ENCODE peak calls at places on chromosome 2, in eight cellular contexts. Y, Z, P, E, V, U, R and K are unnamed samples. For H3K36me3, the result is how much of the 10 kb centered on the place peaks cover.

GRCh38 chr2:10141736-10142639 is 19.4 kb downstream of the RRM2 start:
- DNase-seq in Z (no peak), V (no peak), R (no peak), Y (peak), E (peak), P (peak), U (no peak), K (no peak)

GRCh38 chr2:10993001-10993481 is 81.3 kb downstream of the KCNF1 start:
- DNase-seq in Y (no peak), Z (no peak), E (no peak), U (peak), P (no peak), R (peak), V (no peak), K (no peak)

GRCh38 chr2:197265931-197266330 is 44.6 kb downstream of the ANKRD44 start:
- DNase-seq in P (no peak), Y (no peak), E (no peak), V (no peak), Z (no peak), U (no peak), R (no peak), K (peak)

GRCh38 chr2:128306081-128306930 is 12.4 kb downstream of the HS6ST1 start:
- DNase-seq in P (peak), E (peak), Y (peak), Z (peak), V (peak), U (no peak), R (peak), K (no peak)

GRCh38 chr2:174365583-174365982 is 29.9 kb upstream of the SCRN3 start:
- DNase-seq in E (no peak), Z (no peak), V (peak), P (no peak), R (no peak), Y (no peak), U (no peak), K (no peak)

GRCh38 chr2:212737773-212738172 is 199.2 kb upstream of the ERBB4 start:
- DNase-seq in Z (no peak), P (no peak), V (no peak), U (no peak), Y (no peak), R (no peak), E (no peak), K (no peak)

GRCh38 chr2:54240515-54241219 is 15.4 kb downstream of the TSPYL6 start:
- DNase-seq in Z (peak), Y (no peak), E (peak), P (peak), R (no peak), U (no peak), V (peak), K (no peak)

GRCh38 chr2:199160081-199160480 is 297.7 kb downstream of the SATB2 start:
- DNase-seq in P (no peak), Y (no peak), V (no peak), R (no peak), E (no peak), U (no peak), Z (no peak), K (no peak)

GRCh38 chr2:168354499-168354898 is 101.6 kb upstream of the CERS6 start:
- DNase-seq in Y (no peak), Z (no peak), U (no peak), E (no peak), P (no peak), R (no peak), V (no peak), K (no peak)

GRCh38 chr2:238382381-238382781 is 44.3 kb upstream of the ASB1 start:
- DNase-seq in Y (no peak), U (no peak), E (no peak), R (no peak), V (no peak), P (no peak), Z (no peak), K (no peak)

GRCh38 chr2:29831560-29831959 is 89.8 kb downstream of the ALK start:
- DNase-seq in V (no peak), U (no peak), P (no peak), R (no peak), Y (no peak), E (no peak), Z (no peak), K (no peak)

GRCh38 chr2:219298759-219299371 is 10.3 kb downstream of the PTPRN start:
- DNase-seq in V (peak), Z (peak), R (peak), E (peak), Y (peak), U (peak), P (peak), K (peak)

GRCh38 chr2:96169868-96170507 is 24.7 kb upstream of the DUSP2 start:
- DNase-seq in R (no peak), Y (no peak), V (no peak), U (no peak), Z (no peak), E (no peak), P (no peak), K (no peak)

GRCh38 chr2:215904101-215904500 is 109.2 kb downstream of the MREG start:
- DNase-seq in Z (peak), P (no peak), R (no peak), E (no peak), Y (peak), U (no peak), V (peak), K (no peak)

GRCh38 chr2:170771049-170771937 is 1.1 kb downstream of the ERICH2 start:
- DNase-seq in E (peak), Z (peak), P (peak), U (no peak), Y (no peak), V (no peak), R (no peak), K (no peak)

GRCh38 chr2:136874258-136874657 is 108.9 kb downstream of the THSD7B start:
- DNase-seq in P (peak), Y (no peak), Z (no peak), U (no peak), R (no peak), V (peak), E (peak), K (no peak)

GRCh38 chr2:63697160-63697559 is 108.4 kb downstream of the MDH1 start:
- DNase-seq in R (no peak), V (no peak), Y (no peak), E (no peak), Z (no peak), P (no peak), U (no peak), K (no peak)

GRCh38 chr2:133438026-133438425 is 130.2 kb downstream of the NCKAP5 start:
- DNase-seq in P (no peak), Y (no peak), V (no peak), R (no peak), Z (no peak), E (no peak), U (no peak), K (no peak)

GRCh38 chr2:223306371-223306770 is 254.4 kb downstream of the KCNE4 start:
- DNase-seq in Z (no peak), Y (peak), U (no peak), R (no peak), E (peak), V (peak), P (peak), K (no peak)

GRCh38 chr2:8882094-8882493 is 44.7 kb upstream of the KIDINS220 start:
- DNase-seq in E (peak), V (peak), U (no peak), Y (no peak), R (no peak), Z (peak), P (peak), K (no peak)

GRCh38 chr2:202577250-202578183 is 57.3 kb upstream of the FAM117B start:
- DNase-seq in V (no peak), P (no peak), R (no peak), Z (no peak), E (peak), U (no peak), Y (no peak), K (no peak)

GRCh38 chr2:197113221-197113831 is 186.8 kb upstream of the PGAP1 start:
- DNase-seq in R (no peak), Y (no peak), P (no peak), V (no peak), Z (peak), E (peak), U (no peak), K (no peak)

GRCh38 chr2:142756430-142756829 is 121.0 kb upstream of the KYNU start:
- DNase-seq in U (no peak), Z (peak), V (no peak), Y (no peak), R (no peak), E (no peak), P (no peak), K (no peak)

GRCh38 chr2:64888591-64889309 is 100.4 kb upstream of the SLC1A4 start:
- DNase-seq in Y (peak), U (peak), E (no peak), P (peak), R (no peak), V (peak), Z (peak), K (no peak)

GRCh38 chr2:239357954-239358754 is 42.7 kb downstream of the HDAC4 start:
- DNase-seq in Z (no peak), U (no peak), R (no peak), Y (no peak), E (peak), P (no peak), V (peak), K (no peak)

GRCh38 chr2:60351802-60352201 is 201.7 kb downstream of the BCL11A start:
- DNase-seq in U (no peak), R (no peak), Z (no peak), P (no peak), Y (no peak), V (no peak), E (no peak), K (peak)

GRCh38 chr2:141570474-141571131 is 560.2 kb downstream of the LRP1B start:
- DNase-seq in R (no peak), Z (no peak), Y (no peak), V (no peak), E (peak), U (no peak), P (peak), K (no peak)

GRCh38 chr2:213545964-213546363 is 261.7 kb downstream of the SPAG16 start:
- DNase-seq in R (no peak), Z (no peak), P (no peak), E (no peak), V (no peak), Y (no peak), U (no peak), K (no peak)

GRCh38 chr2:138716183-138716582 is 64.0 kb downstream of the NXPH2 start:
- DNase-seq in R (no peak), Z (no peak), P (peak), E (no peak), Y (no peak), U (no peak), V (no peak), K (peak)

DNA sequence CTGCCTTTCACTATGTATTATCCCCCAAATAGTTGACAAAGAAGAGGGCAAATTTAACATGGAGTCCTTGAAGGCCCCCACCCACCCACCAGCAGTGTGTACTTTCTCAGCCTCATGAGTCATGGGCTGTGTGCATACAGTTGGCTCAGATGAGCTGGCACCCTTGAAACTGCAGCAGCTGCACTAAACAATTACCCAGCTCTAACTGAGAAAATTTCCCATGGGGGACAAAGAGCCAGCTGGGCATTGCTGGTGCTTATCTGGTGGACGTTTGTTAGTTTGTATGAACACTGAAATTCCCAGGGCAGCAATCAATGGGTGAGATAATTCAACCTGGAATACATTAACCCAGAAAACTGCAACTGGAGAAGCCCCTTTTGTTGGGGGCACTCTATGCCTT is 131.7 kb downstream of the GCA start:
- DNase-seq in Z (peak), E (peak), R (no peak), P (no peak), U (no peak), Y (no peak), V (peak), K (no peak)
- H3K4me3 ChIP-seq in Z (no peak), E (no peak), R (no peak), P (no peak), U (no peak), Y (no peak), V (no peak), K (no peak)

GRCh38 chr2:105375001-105375561 is 23.8 kb downstream of the FHL2 start:
- DNase-seq in U (no peak), Z (no peak), E (no peak), V (peak), Y (no peak), R (no peak), P (no peak), K (no peak)

GRCh38 chr2:105376010-105376409 is 22.8 kb downstream of the FHL2 start:
- DNase-seq in Y (no peak), E (no peak), R (no peak), Z (no peak), V (no peak), P (no peak), U (no peak), K (no peak)

GRCh38 chr2:105373344-105373781 is 25.5 kb downstream of the FHL2 start:
- DNase-seq in U (no peak), Z (no peak), P (no peak), V (no peak), R (no peak), Y (no peak), E (no peak), K (no peak)

GRCh38 chr2:105371810-105372209 is 27.0 kb downstream of the FHL2 start:
- DNase-seq in U (no peak), E (peak), P (no peak), Z (no peak), R (no peak), V (no peak), Y (no peak), K (no peak)

DNA sequence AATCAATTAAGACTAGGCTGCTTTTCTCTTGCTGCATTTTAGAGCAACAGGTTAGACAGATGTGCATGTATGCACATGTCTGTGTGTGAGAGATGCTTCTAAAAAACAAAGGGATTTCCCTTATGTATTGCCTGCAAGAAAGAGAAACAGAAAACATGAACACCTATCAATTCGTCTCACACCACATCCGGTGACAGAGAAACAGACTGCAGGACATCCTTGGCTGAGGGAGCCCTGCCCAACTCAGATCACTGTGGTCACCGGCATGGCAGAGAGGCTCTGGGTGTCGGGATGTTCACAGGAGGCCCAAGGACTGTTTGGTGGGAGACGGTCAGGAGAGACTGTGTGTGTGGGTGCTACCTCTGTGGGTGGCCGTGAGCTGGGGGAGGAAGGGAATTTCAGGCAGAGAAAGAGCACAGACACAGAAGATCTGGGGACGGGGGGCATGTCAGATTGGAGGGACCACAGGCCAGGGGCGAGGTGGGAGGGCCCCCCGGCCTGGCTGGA is 24.9 kb downstream of the FHL2 start:
- DNase-seq in Y (no peak), U (no peak), E (no peak), Z (peak), V (no peak), P (no peak), R (no peak), K (no peak)
- H3K36me3 ChIP-seq in Y (half or more), U (under half), E (under half), Z (under half), V (half or more), P (under half), R (under half), K (half or more)

GRCh38 chr2:24831736-24832421 is 38.7 kb downstream of the CENPO start:
- DNase-seq in R (peak), U (no peak), Y (no peak), Z (no peak), V (no peak), P (no peak), E (peak), K (no peak)
- H3K27ac ChIP-seq in R (no peak), U (no peak), Y (no peak), Z (no peak), V (no peak), P (no peak), E (peak), K (no peak)

GRCh38 chr2:26971911-26972786 is 1.7 kb downstream of the MAPRE3 start:
- DNase-seq in V (no peak), R (no peak), Y (no peak), P (no peak), Z (peak), U (no peak), E (no peak), K (no peak)

GRCh38 chr2:26970244-26970927 is at the start of gene MAPRE3:
- DNase-seq in P (peak), V (peak), U (peak), Z (peak), Y (peak), R (peak), E (peak), K (no peak)

GRCh38 chr2:26969089-26969844 is 1.2 kb upstream of the MAPRE3 start:
- DNase-seq in V (peak), U (no peak), Y (no peak), E (no peak), Z (no peak), R (no peak), P (no peak), K (no peak)

GRCh38 chr2:26968001-26968400 is 2.4 kb upstream of the MAPRE3 start:
- DNase-seq in V (peak), R (no peak), P (no peak), Y (no peak), Z (peak), U (no peak), E (no peak), K (no peak)

GRCh38 chr2:26970928-26971627 is 641 bp downstream of the MAPRE3 start:
- DNase-seq in P (peak), U (no peak), E (peak), Y (peak), V (no peak), R (no peak), Z (peak), K (no peak)
- H3K4me3 ChIP-seq in P (peak), U (peak), E (peak), Y (peak), V (peak), R (peak), Z (peak), K (peak)

DNA sequence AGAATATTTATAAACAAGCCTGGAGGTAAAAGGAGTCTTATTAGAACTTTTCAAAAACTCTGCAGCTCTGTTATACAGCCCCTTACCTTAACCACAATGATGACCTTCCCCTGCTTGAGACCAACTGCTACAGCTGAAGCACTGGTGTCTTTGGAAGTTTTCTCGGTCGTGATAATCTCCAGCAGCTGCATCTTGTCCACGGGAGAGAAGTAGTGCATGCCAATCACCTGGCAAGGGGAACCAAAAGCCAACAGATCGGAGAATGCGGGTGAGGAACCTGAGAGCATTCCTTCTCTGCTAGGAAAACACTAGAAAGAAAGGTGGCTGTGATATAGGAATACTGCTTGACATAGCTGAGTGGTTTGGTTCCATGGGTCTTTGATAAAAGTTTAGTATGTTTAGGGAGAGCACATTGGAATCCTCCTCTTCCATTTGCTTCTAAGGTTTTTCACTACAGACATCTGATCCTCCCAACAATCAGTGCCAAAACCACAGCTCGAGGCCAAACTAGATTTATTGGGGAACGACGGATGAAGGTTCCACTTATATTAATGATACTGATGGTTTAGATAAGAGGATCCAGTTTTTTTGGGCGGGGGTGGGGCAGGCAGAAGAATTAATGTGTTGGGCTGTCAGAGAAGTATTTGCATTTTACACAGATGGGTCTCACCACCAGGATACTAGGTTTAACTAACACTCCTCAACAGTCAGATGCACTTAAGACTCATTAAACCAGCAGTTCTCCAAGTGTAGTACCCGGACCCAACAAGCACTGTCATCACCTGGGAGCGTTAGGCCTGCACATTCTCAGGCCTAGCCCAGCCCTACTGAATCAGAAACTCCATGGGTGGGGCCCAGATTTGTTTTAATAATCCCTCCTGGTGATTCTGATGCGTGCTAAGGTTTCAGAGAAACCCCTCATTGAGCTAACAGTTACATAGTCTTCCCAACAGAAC is 22.4 kb downstream of the GAREM2 start:
- DNase-seq in V (no peak), Y (no peak), R (no peak), P (no peak), Z (no peak), U (no peak), E (no peak), K (no peak)
- H3K36me3 ChIP-seq in V (half or more), Y (under half), R (half or more), P (under half), Z (under half), U (half or more), E (under half), K (half or more)

GRCh38 chr2:120238728-120239487 is 13.7 kb upstream of the RALB start:
- DNase-seq in Y (peak), V (peak), P (no peak), U (no peak), E (no peak), Z (peak), R (no peak), K (no peak)
- H3K27ac ChIP-seq in Y (peak), V (no peak), P (peak), U (no peak), E (peak), Z (no peak), R (no peak), K (peak)